ENCODE peak calls at places on chromosomes 12 and 14, in five cellular contexts. One of them, this sample, is unnamed.

GRCh38 chr12:46485853-46486252 is 113.3 kb upstream of the SLC38A2 start:
- DNase-seq in GM06990: no peak
- DNase-seq in A549: no peak
- DNase-seq in activated CD4-positive, alpha-beta T cell treated with anti-CD3 and anti-CD28 coated beads, Interleukin-2, amount 50 U/mL, for 4 hours: no peak
- DNase-seq in foreskin keratinocyte: no peak
- DNase-seq in this sample: no peak

GRCh38 chr14:64195194-64195593 is 99.0 kb downstream of the ESR2 start:
- DNase-seq in activated CD4-positive, alpha-beta T cell treated with anti-CD3 and anti-CD28 coated beads, Interleukin-2, amount 50 U/mL, for 4 hours: no peak
- DNase-seq in GM06990: no peak
- DNase-seq in foreskin keratinocyte: no peak
- DNase-seq in A549: no peak
- DNase-seq in this sample: no peak

GRCh38 chr12:95177201-95177768 is 40.0 kb downstream of the FGD6 start:
- DNase-seq in A549: no peak
- DNase-seq in foreskin keratinocyte: no peak
- DNase-seq in GM06990: no peak
- DNase-seq in activated CD4-positive, alpha-beta T cell treated with anti-CD3 and anti-CD28 coated beads, Interleukin-2, amount 50 U/mL, for 4 hours: no peak
- DNase-seq in this sample: no peak

GRCh38 chr14:59358774-59359173 is 106.4 kb downstream of the GPR135 start:
- DNase-seq in activated CD4-positive, alpha-beta T cell treated with anti-CD3 and anti-CD28 coated beads, Interleukin-2, amount 50 U/mL, for 4 hours: no peak
- DNase-seq in foreskin keratinocyte: no peak
- DNase-seq in GM06990: no peak
- DNase-seq in A549: no peak
- DNase-seq in this sample: no peak

GRCh38 chr12:114316076-114316475 is 89.9 kb downstream of the TBX5 start:
- DNase-seq in A549: no peak
- DNase-seq in GM06990: no peak
- DNase-seq in activated CD4-positive, alpha-beta T cell treated with anti-CD3 and anti-CD28 coated beads, Interleukin-2, amount 50 U/mL, for 4 hours: no peak
- DNase-seq in foreskin keratinocyte: peak
- DNase-seq in this sample: no peak

GRCh38 chr12:132560831-132561783 is 49.3 kb downstream of the LRCOL1 start:
- DNase-seq in activated CD4-positive, alpha-beta T cell treated with anti-CD3 and anti-CD28 coated beads, Interleukin-2, amount 50 U/mL, for 4 hours: peak
- DNase-seq in foreskin keratinocyte: peak
- DNase-seq in A549: peak
- DNase-seq in GM06990: peak
- DNase-seq in this sample: no peak

GRCh38 chr14:67497216-67497615 is 8.7 kb upstream of the TMEM229B start:
- DNase-seq in foreskin keratinocyte: no peak
- DNase-seq in GM06990: no peak
- DNase-seq in A549: no peak
- DNase-seq in activated CD4-positive, alpha-beta T cell treated with anti-CD3 and anti-CD28 coated beads, Interleukin-2, amount 50 U/mL, for 4 hours: no peak
- DNase-seq in this sample: no peak

GRCh38 chr14:104115691-104116543 is 22.5 kb upstream of the KIF26A start:
- DNase-seq in A549: no peak
- DNase-seq in GM06990: no peak
- DNase-seq in activated CD4-positive, alpha-beta T cell treated with anti-CD3 and anti-CD28 coated beads, Interleukin-2, amount 50 U/mL, for 4 hours: no peak
- DNase-seq in foreskin keratinocyte: no peak
- DNase-seq in this sample: no peak

GRCh38 chr14:104925214-104925899 is 678 bp downstream of the PLD4 start:
- DNase-seq in foreskin keratinocyte: no peak
- DNase-seq in GM06990: no peak
- DNase-seq in activated CD4-positive, alpha-beta T cell treated with anti-CD3 and anti-CD28 coated beads, Interleukin-2, amount 50 U/mL, for 4 hours: no peak
- DNase-seq in A549: no peak
- DNase-seq in this sample: no peak

GRCh38 chr14:74913986-74914573 is 9.0 kb downstream of the RPS6KL1 start:
- DNase-seq in foreskin keratinocyte: peak
- DNase-seq in activated CD4-positive, alpha-beta T cell treated with anti-CD3 and anti-CD28 coated beads, Interleukin-2, amount 50 U/mL, for 4 hours: no peak
- DNase-seq in A549: peak
- DNase-seq in GM06990: no peak
- DNase-seq in this sample: peak

GRCh38 chr14:94009767-94010166 is 12.7 kb downstream of the CCDC197 start:
- DNase-seq in GM06990: no peak
- DNase-seq in activated CD4-positive, alpha-beta T cell treated with anti-CD3 and anti-CD28 coated beads, Interleukin-2, amount 50 U/mL, for 4 hours: no peak
- DNase-seq in foreskin keratinocyte: peak
- DNase-seq in A549: no peak
- DNase-seq in this sample: no peak

This sample was measured in T1000.